ENCODE peak calls at places on chromosomes 7 and 10, in ten cellular contexts. D is mucosa of gallbladder; I is NCI-H1105; T is NCI-H1930; Q is C1 segment of cervical spinal cord; H is stimulated activated CD8-positive, alpha-beta memory T cell treated with anti-CD3 and anti-CD28 coated beads, Interleukin-15, amount 100 ng/mL, for 24 hours; U is H54; Z is M059J; W is stimulated activated CD4-positive, alpha-beta T cell treated with anti-CD3 and anti-CD28 coated beads, Interleukin-1b, Interleukin-23, amount 100 ng/mL, for 24 hours; Y is HuH-7.5. A is an unnamed sample.

GRCh38 chr10:113322843-113323242 is 230.0 kb upstream of the HABP2 start:
- DNase-seq in Y (no peak), I (no peak), T (no peak), D (peak), W (no peak), Q (no peak), H (no peak), Z (no peak), U (no peak), A (no peak)

GRCh38 chr7:2036786-2037185 is 196.0 kb downstream of the MAD1L1 start:
- DNase-seq in D (no peak), Y (no peak), H (no peak), U (no peak), W (no peak), Q (no peak), I (no peak), T (no peak), Z (no peak), A (no peak)

GRCh38 chr7:42151309-42151708 is 85.7 kb downstream of the GLI3 start:
- DNase-seq in Q (no peak), I (no peak), W (no peak), H (no peak), T (no peak), U (no peak), Z (no peak), D (no peak), Y (no peak), A (peak)

GRCh38 chr10:117547301-117548153 is 5.0 kb downstream of the EMX2 start:
- DNase-seq in Y (no peak), Q (no peak), D (no peak), Z (no peak), T (no peak), U (no peak), H (no peak), I (no peak), W (no peak), A (no peak)

GRCh38 chr7:78420001-78420400 is 621.4 kb downstream of the PHTF2 start:
- DNase-seq in Q (no peak), D (no peak), Y (no peak), U (no peak), W (no peak), T (no peak), I (no peak), H (no peak), Z (no peak), A (no peak)

GRCh38 chr7:19754521-19755116 is 18.8 kb downstream of the TMEM196 start:
- DNase-seq in W (no peak), D (no peak), Y (no peak), H (no peak), T (no peak), U (no peak), Z (peak), Q (no peak), I (peak), A (no peak)

GRCh38 chr10:84181631-84182030 is 8.0 kb downstream of the GPR15LG start:
- DNase-seq in U (no peak), T (no peak), Q (no peak), Y (no peak), H (no peak), D (no peak), Z (no peak), W (no peak), I (no peak), A (no peak)

GRCh38 chr10:24209421-24209770 is 458 bp downstream of the KIAA1217 start:
- DNase-seq in H (no peak), D (no peak), T (no peak), Q (no peak), W (no peak), I (no peak), U (no peak), Z (peak), Y (no peak), A (no peak)

GRCh38 chr7:151696738-151697514 is 177.2 kb upstream of the RHEB start:
- DNase-seq in D (peak), I (peak), Y (no peak), U (peak), Q (peak), W (no peak), T (peak), Z (peak), H (no peak), A (peak)

GRCh38 chr7:10483671-10484070 is 490.0 kb upstream of the PHF14 start:
- DNase-seq in U (no peak), I (no peak), W (no peak), Y (no peak), T (no peak), Z (no peak), D (no peak), Q (no peak), H (no peak), A (no peak)

GRCh38 chr7:138697535-138698182 is 3.5 kb downstream of the SVOPL start:
- DNase-seq in H (no peak), Z (no peak), W (no peak), Y (no peak), U (no peak), D (no peak), Q (no peak), T (no peak), I (no peak), A (no peak)

GRCh38 chr10:102114861-102115618 is 5.1 kb downstream of the LDB1 start:
- DNase-seq in I (peak), Z (peak), T (peak), Y (peak), U (peak), H (peak), Q (peak), D (peak), W (peak), A (peak)

GRCh38 chr10:123354521-123354920 is 200.3 kb downstream of the BUB3 start:
- DNase-seq in Z (no peak), U (no peak), T (no peak), W (no peak), H (no peak), I (no peak), Y (no peak), D (no peak), Q (no peak), A (peak)

GRCh38 chr7:33495207-33495606 is 365.8 kb downstream of the BBS9 start:
- DNase-seq in Y (no peak), T (no peak), D (no peak), U (no peak), Z (peak), Q (no peak), W (no peak), H (no peak), I (no peak), A (no peak)

GRCh38 chr7:102079140-102080002 is 207.3 kb upstream of the SH2B2 start:
- DNase-seq in H (no peak), T (no peak), U (no peak), Q (no peak), D (no peak), Z (no peak), Y (no peak), I (no peak), W (no peak), A (no peak)

GRCh38 chr7:4633012-4633411 is 49.1 kb upstream of the FOXK1 start:
- DNase-seq in U (peak), W (no peak), D (no peak), Z (peak), Q (no peak), I (no peak), Y (no peak), H (no peak), T (no peak), A (no peak)

GRCh38 chr7:142879060-142879459 is 6.5 kb downstream of the TRPV6 start:
- DNase-seq in Q (no peak), D (no peak), I (no peak), U (no peak), W (no peak), Z (no peak), T (no peak), Y (no peak), H (no peak), A (no peak)

GRCh38 chr7:158247758-158248487 is 339.7 kb downstream of the PTPRN2 start:
- DNase-seq in T (no peak), Y (no peak), Q (no peak), Z (no peak), D (no peak), I (no peak), H (no peak), U (no peak), W (no peak), A (peak)

GRCh38 chr7:98802088-98802780 is 67.6 kb downstream of the TMEM130 start:
- DNase-seq in U (no peak), H (no peak), I (peak), Z (peak), D (no peak), Q (no peak), Y (no peak), T (no peak), W (no peak), A (no peak)

GRCh38 chr10:22906767-22907166 is 21.1 kb upstream of the ARMC3 start:
- DNase-seq in D (no peak), Q (no peak), T (no peak), Y (no peak), I (no peak), H (no peak), Z (no peak), U (no peak), W (no peak), A (no peak)

GRCh38 chr7:104784678-104785077 is 229.3 kb upstream of the KMT2E start:
- DNase-seq in Q (no peak), D (no peak), I (no peak), Z (no peak), U (no peak), Y (no peak), H (no peak), T (no peak), W (no peak), A (no peak)

GRCh38 chr7:37916017-37916672 is 472 bp downstream of the SFRP4 start:
- DNase-seq in H (no peak), Z (peak), I (peak), D (no peak), Y (no peak), W (no peak), Q (no peak), T (peak), U (no peak), A (no peak)

GRCh38 chr10:65931291-65932080 is 994.4 kb upstream of the LRRTM3 start:
- DNase-seq in Z (no peak), H (no peak), I (no peak), D (no peak), T (no peak), Q (no peak), W (no peak), U (no peak), Y (no peak), A (no peak)

GRCh38 chr7:74344786-74345185 is 55.6 kb downstream of the CLIP2 start:
- DNase-seq in Y (no peak), H (no peak), Q (no peak), U (no peak), T (no peak), W (no peak), Z (no peak), I (no peak), D (no peak), A (no peak)

GRCh38 chr7:142455392-142455791 is 197.5 kb upstream of the PRSS58 start:
- DNase-seq in W (no peak), H (no peak), D (no peak), I (no peak), Y (no peak), U (no peak), Z (peak), Q (no peak), T (no peak), A (no peak)

GRCh38 chr10:22468570-22469320 is 123.4 kb downstream of the SPAG6 start:
- DNase-seq in Y (no peak), I (no peak), Q (no peak), T (no peak), U (no peak), H (no peak), D (no peak), Z (no peak), W (no peak), A (no peak)

GRCh38 chr10:5155951-5156350 is 29.0 kb downstream of the AKR1C8 start:
- DNase-seq in T (no peak), Q (no peak), I (no peak), H (no peak), U (no peak), Z (no peak), Y (no peak), W (no peak), D (no peak), A (no peak)

A was measured in prostate gland.